ENCODE peak calls at places on chromosome 2, in nine cellular contexts. S, J, Y, G, E, I, R, T and D are unnamed samples.

GRCh38 chr2:99279969-99280695 is 20.9 kb downstream of the LYG1 start:
- DNase-seq in Y (no peak), R (no peak), G (no peak), J (no peak), S (no peak), E (no peak), I (no peak), T (no peak), D (no peak)

GRCh38 chr2:195124391-195125079 is 532.5 kb upstream of the SLC39A10 start:
- DNase-seq in G (no peak), Y (peak; percentile 42), I (no peak), E (no peak), R (no peak), S (no peak), T (no peak), J (peak; percentile 58), D (no peak)

GRCh38 chr2:180781276-180781675 is 199.1 kb upstream of the UBE2E3 start:
- DNase-seq in I (no peak), R (no peak), J (no peak), G (no peak), T (no peak), Y (no peak), E (no peak), S (no peak), D (no peak)

GRCh38 chr2:168165418-168165817 is 82.0 kb downstream of the STK39 start:
- DNase-seq in T (no peak), G (peak; percentile 61), R (no peak), E (no peak), I (no peak), S (no peak), Y (no peak), J (no peak), D (no peak)

GRCh38 chr2:240134956-240135520 is 1.1 kb downstream of the COPS9 start:
- DNase-seq in T (peak; percentile 41), Y (no peak), J (peak; percentile 68), R (peak; percentile 14), S (no peak), G (no peak), E (no peak), I (peak; percentile 52), D (no peak)

GRCh38 chr2:3637311-3637675 is 20.7 kb upstream of the ALLC start:
- DNase-seq in T (peak; percentile 12), I (peak; percentile 27), G (no peak), S (peak; percentile 12), J (peak; percentile 50), R (no peak), Y (no peak), E (no peak), D (peak; percentile 9)

GRCh38 chr2:203583696-203584095 is 48.6 kb upstream of the RAPH1 start:
- DNase-seq in Y (no peak), G (peak; percentile 56), I (no peak), E (no peak), J (no peak), R (no peak), T (no peak), S (no peak), D (no peak)

GRCh38 chr2:102051659-102052366 is 60.1 kb downstream of the IL1R2 start:
- DNase-seq in S (no peak), G (no peak), T (no peak), I (peak; percentile 64), E (no peak), R (no peak), Y (no peak), J (no peak), D (no peak)

GRCh38 chr2:170713280-170714155 is 1.6 kb upstream of the SP5 start:
- DNase-seq in E (no peak), G (no peak), J (no peak), Y (peak; percentile 87), I (peak; percentile 67), S (no peak), R (no peak), T (no peak), D (no peak)

GRCh38 chr2:106885981-106886915 is at the start of gene ST6GAL2:
- DNase-seq in G (no peak), I (no peak), R (no peak), Y (peak; percentile 81), E (no peak), J (no peak), S (no peak), T (no peak), D (no peak)

GRCh38 chr2:177165103-177165583 is 47.5 kb upstream of the HNRNPA3 start:
- DNase-seq in J (no peak), S (peak; percentile 76), G (peak; percentile 72), T (no peak), E (no peak), R (no peak), Y (no peak), I (no peak), D (no peak)

GRCh38 chr2:29309090-29310054 is 194.2 kb downstream of the CLIP4 start:
- DNase-seq in J (no peak), T (no peak), R (peak; percentile 57), Y (no peak), S (no peak), E (peak; percentile 44), I (no peak), G (peak; percentile 27), D (peak; percentile 56)

GRCh38 chr2:181371782-181372292 is 85.3 kb upstream of the ITGA4 start:
- DNase-seq in I (no peak), S (no peak), Y (no peak), T (no peak), G (peak; percentile 53), E (no peak), R (no peak), J (no peak), D (no peak)

DNA sequence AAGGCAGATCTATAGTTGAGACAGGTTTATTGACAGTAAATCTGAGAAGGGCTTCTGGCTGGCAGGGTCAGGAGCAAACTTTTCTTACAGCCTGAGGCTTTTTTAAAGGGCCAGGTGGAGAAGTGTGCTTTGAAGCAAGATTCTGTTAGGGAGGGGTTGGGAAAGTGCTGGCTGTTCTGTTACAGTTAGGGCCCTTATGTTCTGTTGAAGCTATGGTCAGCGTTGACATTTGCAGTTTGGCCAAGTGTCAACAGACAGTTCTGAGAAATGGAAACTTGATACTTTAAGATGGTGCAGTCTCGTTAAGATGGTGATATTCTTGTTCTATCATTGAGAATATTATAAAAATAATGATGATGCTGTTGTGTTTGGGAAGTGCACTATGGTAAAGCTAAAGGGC is 154.2 kb downstream of the RDH14 start:
- DNase-seq in T (no peak), G (no peak), I (no peak), J (no peak), R (no peak), Y (no peak), S (no peak), E (no peak), D (no peak)
- TF ChIP-seq POLR2A in T (no peak), G (no peak), I (no peak), J (no peak), R (no peak), Y (no peak), S (no peak), E (no peak), D (no peak)

GRCh38 chr2:137168564-137168963 is 403.2 kb downstream of the THSD7B start:
- DNase-seq in E (no peak), J (no peak), Y (no peak), T (no peak), I (no peak), R (no peak), G (peak; percentile 1), S (no peak), D (no peak)

GRCh38 chr2:137161250-137161649 is 395.9 kb downstream of the THSD7B start:
- DNase-seq in R (no peak), T (no peak), E (no peak), J (no peak), G (no peak), S (no peak), I (no peak), Y (no peak), D (no peak)

GRCh38 chr2:137167651-137168050 is 402.3 kb downstream of the THSD7B start:
- DNase-seq in T (no peak), J (no peak), I (no peak), R (no peak), S (no peak), Y (no peak), G (no peak), E (no peak), D (no peak)

GRCh38 chr2:137165968-137166367 is 400.6 kb downstream of the THSD7B start:
- DNase-seq in J (no peak), T (no peak), Y (no peak), I (no peak), G (no peak), R (no peak), E (no peak), S (no peak), D (no peak)
- TF ChIP-seq POLR2AphosphoS5 in J (no peak), T (no peak), Y (no peak), I (no peak), G (no peak), R (no peak), E (no peak), S (no peak), D (no peak)

DNA sequence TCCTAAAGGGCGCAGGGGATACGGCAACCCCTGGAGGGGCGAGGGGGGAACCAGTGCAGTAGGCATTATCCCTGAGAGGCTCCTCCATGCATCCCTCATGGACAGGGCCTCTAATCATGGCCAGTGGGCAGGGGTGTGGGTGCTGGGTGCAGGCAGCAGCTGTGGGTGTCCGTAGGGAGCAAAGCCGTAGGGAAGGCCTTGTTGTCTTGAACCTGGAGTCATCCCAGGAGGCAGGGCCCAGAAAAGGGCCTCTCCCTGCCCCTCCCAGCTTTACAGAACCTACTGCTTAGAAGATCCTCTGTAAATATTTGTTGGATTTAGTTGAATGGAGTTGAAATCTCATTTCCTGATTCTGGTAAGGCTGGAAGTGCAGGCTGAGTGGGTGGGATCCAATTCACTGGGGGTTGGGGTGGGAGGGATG is 207.0 kb upstream of the HAAO start:
- DNase-seq in G (no peak), S (no peak), R (no peak), E (no peak), Y (no peak), T (no peak), J (peak; percentile 40), I (peak; percentile 48), D (peak; percentile 55)
- H3K27ac ChIP-seq in G (no peak overlapping the region), S (no peak overlapping the region), R (no peak overlapping the region), E (no peak overlapping the region), Y (no peak overlapping the region), T (no peak overlapping the region), J (no peak overlapping the region), I (peak overlapping the region; percentile 87), D (peak overlapping the region; percentile 68)

DNA sequence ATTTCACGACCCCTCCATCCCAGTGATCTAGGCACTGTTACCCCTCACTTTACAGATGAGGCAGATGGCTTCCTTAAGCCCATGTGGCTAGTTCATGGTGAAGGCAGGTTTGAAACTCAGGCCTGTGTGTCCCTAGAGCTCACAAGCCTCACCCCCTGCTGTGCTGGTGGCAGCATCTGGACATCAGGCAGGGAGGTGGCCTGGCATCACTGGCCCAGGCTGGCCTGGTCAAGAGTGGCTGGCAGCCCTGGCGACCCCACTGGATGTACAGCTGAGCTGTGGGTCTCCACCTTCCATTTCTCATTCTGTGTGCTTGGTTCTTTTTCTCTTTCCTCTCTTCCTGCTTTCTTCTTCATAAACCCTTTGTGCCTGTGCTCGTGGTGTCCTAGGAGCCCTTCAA is 56.3 kb downstream of the BOLA3 start:
- DNase-seq in I (no peak), S (no peak), G (no peak), E (no peak), R (no peak), Y (peak; percentile 41), J (no peak), T (no peak), D (no peak)
- TF ChIP-seq POLR2A in I (no peak), S (no peak), G (no peak), E (no peak), R (no peak), Y (no peak), J (no peak), T (no peak), D (no peak)